ENCODE peak calls at places on chromosomes 4 and X, in five cellular contexts. J is GM23338, M is transverse colon, F is SK-N-SH, I is suprapubic skin. C is an unnamed sample.

GRCh38 chrX:107562482-107562881 is 65.8 kb upstream of the PRPS1 start:
- DNase-seq in J (no peak), M (no peak), F (no peak), I (no peak), C (no peak)

GRCh38 chr4:80049402-80049801 is 23.6 kb downstream of the ANTXR2 start:
- DNase-seq in J (peak; percentile 82), M (no peak), F (no peak), I (no peak), C (no peak)

GRCh38 chr4:87913871-87914270 is 61.6 kb upstream of the SPP1 start:
- DNase-seq in J (no peak), M (no peak), F (no peak), I (no peak), C (no peak)

GRCh38 chr4:140156529-140157171 is 2.7 kb upstream of the MAML3 start:
- DNase-seq in J (no peak), M (no peak), F (no peak), I (no peak), C (no peak)

GRCh38 chr4:1462009-1462767 is 55.9 kb upstream of the NKX1-1 start:
- DNase-seq in J (no peak), M (no peak), F (peak; percentile 30), I (peak; percentile 53), C (peak; percentile 47)

GRCh38 chrX:7641141-7641540 is 201.8 kb upstream of the VCX start:
- DNase-seq in J (no peak), M (no peak), F (no peak), I (no peak), C (no peak)

GRCh38 chr4:38740303-38740702 is 42.5 kb downstream of the TLR10 start:
- DNase-seq in J (no peak), M (no peak), F (no peak), I (no peak), C (no peak)

GRCh38 chr4:8067945-8068894 is 90.4 kb downstream of the ABLIM2 start:
- DNase-seq in J (no peak), M (no peak), F (no peak), I (no peak), C (no peak)

GRCh38 chr4:119725688-119726330 is 97.2 kb upstream of the PDE5A start:
- DNase-seq in J (peak; percentile 56), M (peak; percentile 35), F (no peak), I (no peak), C (no peak)

GRCh38 chrX:115892787-115893671 is 277.5 kb upstream of the AGTR2 start:
- DNase-seq in J (peak; percentile 38), M (peak; percentile 81), F (peak; percentile 70), I (no peak), C (peak; percentile 59)

GRCh38 chr4:153750197-153750817 is 9.5 kb downstream of the RNF175 start:
- DNase-seq in J (peak; percentile 95), M (peak; percentile 43), F (peak; percentile 72), I (no peak), C (peak; percentile 51)

GRCh38 chr4:78749972-78750727 is 26.0 kb upstream of the BMP2K start:
- DNase-seq in J (no peak), M (no peak), F (no peak), I (no peak), C (no peak)

GRCh38 chr4:168183717-168184571 is 91.6 kb downstream of the ANXA10 start:
- DNase-seq in J (peak; percentile 49), M (no peak), F (peak; percentile 49), I (no peak), C (no peak)

GRCh38 chr4:110610940-110611785 is 11.7 kb downstream of the PITX2 start:
- DNase-seq in J (peak; percentile 67), M (peak; percentile 78), F (no peak), I (no peak), C (no peak)

GRCh38 chr4:83362492-83363329 is 28.1 kb upstream of the HPSE start:
- DNase-seq in J (peak; percentile 33), M (peak; percentile 19), F (peak; percentile 10), I (no peak), C (no peak)

GRCh38 chr4:152920768-152921167 is 15.4 kb upstream of the FHDC1 start:
- DNase-seq in J (peak; percentile 79), M (no peak), F (no peak), I (no peak), C (no peak)

GRCh38 chr4:142959156-142959555 is 113.1 kb upstream of the INPP4B start:
- DNase-seq in J (peak; percentile 43), M (no peak), F (no peak), I (no peak), C (no peak)

GRCh38 chr4:20679946-20680345 is 20.3 kb upstream of the PACRGL start:
- DNase-seq in J (no peak), M (no peak), F (no peak), I (no peak), C (no peak)

GRCh38 chrX:18146954-18147353 is 73.7 kb downstream of the BEND2 start:
- DNase-seq in J (peak; percentile 66), M (no peak), F (no peak), I (no peak), C (no peak)

GRCh38 chr4:146342600-146343192 is 128.4 kb downstream of the REELD1 start:
- DNase-seq in J (peak; percentile 39), M (no peak), F (peak; percentile 32), I (no peak), C (no peak)

GRCh38 chrX:45505214-45505613 is 304.5 kb upstream of the DIPK2B start:
- DNase-seq in J (no peak), M (no peak), F (no peak), I (no peak), C (no peak)

GRCh38 chrX:111761578-111762135 is 80.7 kb downstream of the ALG13 start:
- DNase-seq in J (no peak), M (no peak), F (no peak), I (no peak), C (no peak)

GRCh38 chrX:140572724-140573123 is 67.9 kb upstream of the SOX3 start:
- DNase-seq in J (peak; percentile 64), M (peak; percentile 14), F (peak; percentile 21), I (no peak), C (no peak)

GRCh38 chr4:152415980-152416379 is 119.9 kb downstream of the FBXW7 start:
- DNase-seq in J (no peak), M (no peak), F (no peak), I (no peak), C (no peak)

GRCh38 chr4:7820031-7820825 is 119.4 kb downstream of the AFAP1 start:
- DNase-seq in J (no peak), M (no peak), F (no peak), I (no peak), C (no peak)

GRCh38 chr4:48175806-48176205 is 41.8 kb upstream of the TXK start:
- DNase-seq in J (no peak), M (no peak), F (no peak), I (no peak), C (no peak)

GRCh38 chr4:28373601-28374000 is 1513.0 kb downstream of the STIM2 start:
- DNase-seq in J (no peak), M (no peak), F (no peak), I (no peak), C (no peak)

GRCh38 chrX:33156152-33156726 is 55.1 kb downstream of the DMD start:
- DNase-seq in J (no peak), M (no peak), F (no peak), I (no peak), C (no peak)

GRCh38 chr4:95013236-95013635 is 255.5 kb downstream of the BMPR1B start:
- DNase-seq in J (no peak), M (no peak), F (no peak), I (no peak), C (no peak)

GRCh38 chr4:121243476-121243875 is 79.4 kb upstream of the TNIP3 start:
- DNase-seq in J (no peak), M (no peak), F (no peak), I (no peak), C (no peak)

GRCh38 chr4:185278716-185279115 is 69.3 kb downstream of the SNX25 start:
- DNase-seq in J (no peak), M (no peak), F (no peak), I (no peak), C (no peak)

GRCh38 chr4:161799687-161800086 is 364.1 kb downstream of the FSTL5 start:
- DNase-seq in J (no peak), M (no peak), F (no peak), I (no peak), C (no peak)

GRCh38 chrX:120380699-120381098 is 18.8 kb downstream of the ATP1B4 start:
- DNase-seq in J (peak; percentile 67), M (no peak), F (no peak), I (no peak), C (no peak)

GRCh38 chr4:73103799-73104503 is 34.4 kb upstream of the COX18 start:
- DNase-seq in J (no peak), M (no peak), F (no peak), I (no peak), C (no peak)

GRCh38 chr4:114116861-114117260 is 137.4 kb upstream of the ARSJ start:
- DNase-seq in J (no peak), M (no peak), F (no peak), I (no peak), C (no peak)
- TF ChIP-seq POLR2AphosphoS5 in J (no peak), M (no peak), F (no peak), I (no peak), C (no peak)

GRCh38 chrX:47199286-47199685 is 5.7 kb downstream of the UBA1 start:
- DNase-seq in J (no peak), M (no peak), F (no peak), I (no peak), C (no peak)

GRCh38 chrX:47198026-47198686 is 4.5 kb downstream of the UBA1 start:
- DNase-seq in J (peak; percentile 66), M (no peak), F (no peak), I (no peak), C (no peak)

GRCh38 chrX:47197526-47197925 is 3.9 kb downstream of the UBA1 start:
- DNase-seq in J (no peak), M (no peak), F (no peak), I (no peak), C (no peak)

GRCh38 chrX:47200385-47201150 is 6.9 kb downstream of the UBA1 start:
- DNase-seq in J (no peak), M (peak; percentile 55), F (no peak), I (no peak), C (peak; percentile 52)

GRCh38 chrX:47198687-47199080 is 5.1 kb downstream of the UBA1 start:
- DNase-seq in J (no peak), M (no peak), F (no peak), I (no peak), C (no peak)
- H3K27me3 ChIP-seq in J (no peaks in the 10 kb centered on the region), M (no peaks in the 10 kb centered on the region), F (no peaks in the 10 kb centered on the region), I (no peaks in the 10 kb centered on the region), C (no peaks in the 10 kb centered on the region)

GRCh38 chrX:21383546-21383945 is 9.3 kb downstream of the CNKSR2 start:
- DNase-seq in J (no peak), M (no peak), F (no peak), I (no peak), C (no peak)
- H3K4me3 ChIP-seq in J (no peak overlapping the region), M (no peak overlapping the region), F (no peak overlapping the region), I (no peak overlapping the region), C (no peak overlapping the region)

DNA sequence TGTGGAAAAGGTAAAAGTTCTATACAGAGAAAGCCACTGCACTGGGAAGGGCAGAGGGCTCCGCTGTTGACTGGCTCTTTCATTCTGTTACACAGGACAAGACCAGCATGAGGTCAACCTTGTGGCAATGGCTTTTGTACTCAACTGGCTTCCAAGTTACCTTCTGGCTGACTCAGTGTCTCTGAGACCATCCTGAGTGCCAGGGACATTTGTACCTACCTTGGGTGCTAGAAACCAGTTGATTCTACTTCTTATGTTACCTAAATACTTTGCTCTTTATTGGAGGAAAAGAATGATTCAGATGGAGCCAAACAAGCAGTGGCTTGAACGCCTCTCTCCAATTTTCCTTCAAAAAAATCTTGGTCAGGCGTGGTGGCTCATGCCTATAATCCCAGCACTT is 123.2 kb downstream of the RBM47 start:
- DNase-seq in J (no peak), M (no peak), F (no peak), I (no peak), C (no peak)
- TF ChIP-seq POLR2AphosphoS5 in J (no peak), M (no peak), F (no peak), I (no peak), C (no peak)

C was measured in breast epithelium.